ENCODE peak calls at places on chromosomes 1 and 21, in five cellular contexts. N is adrenal gland; L is germinal center; H is CD4-positive, alpha-beta T cell; T is EL. A is an unnamed sample.

GRCh38 chr1:27382950-27383627 is at the start of gene CD164L2:
- DNase-seq in N (no peak), L (peak), H (peak), T (no peak), A (no peak)

GRCh38 chr1:37238376-37239224 is 204.3 kb upstream of the GRIK3 start:
- DNase-seq in N (no peak), L (no peak), H (no peak), T (no peak), A (no peak)

GRCh38 chr1:161723459-161724149 is 2.3 kb downstream of the FCRLB start:
- DNase-seq in N (no peak), L (no peak), H (no peak), T (no peak), A (no peak)

GRCh38 chr1:154463512-154463990 is 38.5 kb upstream of the TDRD10 start:
- DNase-seq in N (no peak), L (no peak), H (peak), T (no peak), A (peak)

GRCh38 chr21:42941696-42942085 is 16.3 kb upstream of the ERVH48-1 start:
- DNase-seq in N (no peak), L (no peak), H (no peak), T (no peak), A (no peak)

GRCh38 chr1:206909167-206909882 is 12.1 kb downstream of the IL24 start:
- DNase-seq in N (peak), L (peak), H (peak), T (peak), A (no peak)

GRCh38 chr1:41241748-41242644 is at the start of gene SCMH1:
- DNase-seq in N (peak), L (peak), H (peak), T (peak), A (peak)

GRCh38 chr1:21816602-21817302 is 4.7 kb downstream of the LDLRAD2 start:
- DNase-seq in N (no peak), L (no peak), H (no peak), T (peak), A (no peak)

GRCh38 chr1:193705473-193706074 is 519.2 kb upstream of the B3GALT2 start:
- DNase-seq in N (no peak), L (no peak), H (no peak), T (peak), A (no peak)

GRCh38 chr1:20371411-20371810 is 80.7 kb downstream of the VWA5B1 start:
- DNase-seq in N (peak), L (no peak), H (no peak), T (no peak), A (no peak)

GRCh38 chr1:233627376-233627775 is 13.5 kb downstream of the KCNK1 start:
- DNase-seq in N (no peak), L (no peak), H (no peak), T (no peak), A (no peak)

GRCh38 chr1:83673287-83673686 is 325.6 kb downstream of the TTLL7 start:
- DNase-seq in N (no peak), L (no peak), H (no peak), T (no peak), A (no peak)

GRCh38 chr1:153684892-153685291 is 6.4 kb downstream of the NPR1 start:
- DNase-seq in N (peak), L (no peak), H (no peak), T (no peak), A (no peak)